ENCODE peak calls at places on chromosomes 12 and 14, in nine cellular contexts. N is PC-9; C is stimulated activated CD4-positive, alpha-beta T cell treated with anti-CD3 and anti-CD28 coated beads, Interleukin-4, amount 100 ng/mL, for 48 hours; O is Right ventricle myocardium superior; P is DMS153; E is naive thymus-derived CD8-positive, alpha-beta T cell; U is ACHN; F is H4; T is activated T-helper 1 cell treated with Interleukin-2 at 50 U/mL for 16 hours. R is an unnamed sample.

GRCh38 chr12:53974084-53975018 is at the start of gene HOTAIR:
- DNase-seq in N (no peak), C (no peak), O (no peak), P (no peak), E (no peak), U (peak; percentile 76), F (peak; percentile 48), T (no peak), R (peak; percentile 39)

GRCh38 chr14:64637735-64638473 is 66.3 kb upstream of the PLEKHG3 start:
- DNase-seq in N (no peak), C (no peak), O (no peak), P (no peak), E (no peak), U (no peak), F (no peak), T (no peak), R (no peak)

GRCh38 chr14:24315807-24316596 is 4.7 kb downstream of the LTB4R start:
- DNase-seq in N (no peak), C (no peak), O (peak; percentile 72), P (no peak), E (no peak), U (no peak), F (no peak), T (no peak), R (no peak)

GRCh38 chr14:23831591-23831990 is 122.0 kb upstream of the DHRS4 start:
- DNase-seq in N (no peak), C (no peak), O (no peak), P (no peak), E (no peak), U (no peak), F (no peak), T (no peak), R (peak; percentile 9)

GRCh38 chr12:82857911-82858533 is 171.3 kb downstream of the TMTC2 start:
- DNase-seq in N (no peak), C (no peak), O (no peak), P (no peak), E (no peak), U (peak; percentile 28), F (no peak), T (no peak), R (no peak)

GRCh38 chr12:15757553-15758255 is 31.5 kb downstream of the EPS8 start:
- DNase-seq in N (peak; percentile 86), C (no peak), O (no peak), P (no peak), E (no peak), U (peak; percentile 98), F (peak; percentile 73), T (no peak), R (no peak)

GRCh38 chr12:53803703-53804102 is 51.9 kb upstream of the CISTR start:
- DNase-seq in N (peak; percentile 41), C (no peak), O (no peak), P (no peak), E (no peak), U (no peak), F (no peak), T (no peak), R (no peak)

GRCh38 chr14:85534914-85535313 is 5.0 kb downstream of the FLRT2 start:
- DNase-seq in N (no peak), C (no peak), O (no peak), P (no peak), E (no peak), U (no peak), F (no peak), T (no peak), R (no peak)

GRCh38 chr12:120292661-120293531 is at the start of gene RNU4-1:
- DNase-seq in N (peak; percentile 97), C (peak; percentile 69), O (peak; percentile 59), P (peak; percentile 74), E (peak; percentile 45), U (peak; percentile 99), F (peak; percentile 92), T (peak; percentile 47), R (peak; percentile 90)

GRCh38 chr14:89356496-89356895 is 60.5 kb downstream of the FOXN3 start:
- DNase-seq in N (no peak), C (no peak), O (no peak), P (no peak), E (no peak), U (no peak), F (no peak), T (no peak), R (no peak)

GRCh38 chr12:115998119-115998633 is 279.3 kb downstream of the MED13L start:
- DNase-seq in N (no peak), C (no peak), O (no peak), P (peak; percentile 8), E (no peak), U (peak; percentile 64), F (peak; percentile 17), T (no peak), R (peak; percentile 15)

GRCh38 chr14:22565391-22565945 is 23.6 kb downstream of the DAD1 start:
- DNase-seq in N (no peak), C (no peak), O (no peak), P (no peak), E (no peak), U (no peak), F (no peak), T (no peak), R (peak; percentile 68)

GRCh38 chr12:67067453-67068203 is 201.5 kb upstream of the CAND1 start:
- DNase-seq in N (peak; percentile 53), C (no peak), O (no peak), P (peak; percentile 52), E (no peak), U (peak; percentile 59), F (no peak), T (no peak), R (no peak)

GRCh38 chr12:47832263-47832933 is 12.7 kb upstream of the HDAC7 start:
- DNase-seq in N (no peak), C (peak; percentile 72), O (no peak), P (no peak), E (no peak), U (no peak), F (no peak), T (no peak), R (no peak)

GRCh38 chr12:50637870-50638481 is 125.9 kb upstream of the ATF1 start:
- DNase-seq in N (peak; percentile 59), C (no peak), O (no peak), P (peak; percentile 12), E (no peak), U (peak; percentile 71), F (peak; percentile 35), T (no peak), R (peak; percentile 32)